ENCODE peak calls at places on chromosomes 1 and 21, in seven cellular contexts. Y, L, V, C, R, U and O are unnamed samples.

GRCh38 chr1:26190373-26190987 is at the start of gene CATSPER4:
- DNase-seq in Y (no peak), L (no peak), V (no peak), C (no peak), R (no peak), U (no peak), O (no peak)

GRCh38 chr1:230400007-230400344 is 26.2 kb downstream of the PGBD5 start:
- DNase-seq in Y (no peak), L (no peak), V (no peak), C (no peak), R (no peak), U (no peak), O (no peak)

GRCh38 chr1:241208910-241209414 is 148.0 kb downstream of the RGS7 start:
- DNase-seq in Y (no peak), L (no peak), V (no peak), C (no peak), R (no peak), U (no peak), O (no peak)

GRCh38 chr1:231584117-231584516 is 42.5 kb upstream of the DISC1 start:
- DNase-seq in Y (no peak), L (no peak), V (peak; percentile 31), C (peak; percentile 6), R (no peak), U (no peak), O (peak; percentile 50)

GRCh38 chr1:228853637-228854036 is 118.4 kb downstream of the RHOU start:
- DNase-seq in Y (no peak), L (no peak), V (no peak), C (no peak), R (no peak), U (no peak), O (no peak)

GRCh38 chr1:153774036-153774435 is 1.2 kb upstream of the SLC27A3 start:
- DNase-seq in Y (no peak), L (no peak), V (no peak), C (no peak), R (no peak), U (no peak), O (no peak)

GRCh38 chr1:167439301-167439988 is 78.9 kb downstream of the CD247 start:
- DNase-seq in Y (no peak), L (no peak), V (no peak), C (peak; percentile 71), R (no peak), U (peak; percentile 41), O (peak; percentile 63)

GRCh38 chr1:152836881-152837280 is 5.8 kb upstream of the LCE6A start:
- DNase-seq in Y (no peak), L (no peak), V (no peak), C (no peak), R (no peak), U (no peak), O (no peak)

GRCh38 chr1:74771913-74772515 is 39.1 kb downstream of the TYW3 start:
- DNase-seq in Y (no peak), L (no peak), V (peak; percentile 27), C (peak; percentile 27), R (peak; percentile 50), U (no peak), O (peak; percentile 6)
- TF ChIP-seq CTCF in Y (peak; percentile 52), L (peak; percentile 81), V (peak; percentile 57), C (peak; percentile 69), R (peak; percentile 64), U (peak; percentile 74), O (peak; percentile 62)

GRCh38 chr1:161159087-161159914 is at the start of gene USP21:
- DNase-seq in Y (peak; percentile 92), L (peak; percentile 88), V (peak; percentile 94), C (peak; percentile 95), R (peak; percentile 67), U (peak; percentile 95), O (peak; percentile 97)

GRCh38 chr1:161158316-161159016 is 834 bp upstream of the USP21 start:
- DNase-seq in Y (no peak), L (no peak), V (no peak), C (no peak), R (no peak), U (no peak), O (no peak)

GRCh38 chr1:161160763-161161162 is 1.5 kb downstream of the USP21 start:
- DNase-seq in Y (no peak), L (no peak), V (no peak), C (no peak), R (no peak), U (no peak), O (no peak)

GRCh38 chr1:161159915-161160248 is 582 bp downstream of the USP21 start:
- DNase-seq in Y (no peak), L (no peak), V (no peak), C (no peak), R (no peak), U (no peak), O (no peak)

GRCh38 chr1:161157867-161158266 is 1.4 kb upstream of the USP21 start:
- DNase-seq in Y (no peak), L (no peak), V (no peak), C (no peak), R (no peak), U (no peak), O (no peak)
- TF ChIP-seq CTCF in Y (no peak), L (no peak), V (no peak), C (no peak), R (no peak), U (no peak), O (no peak)

GRCh38 chr21:16608209-16608830 is 878.5 kb downstream of the USP25 start:
- DNase-seq in Y (no peak), L (no peak), V (no peak), C (no peak), R (no peak), U (no peak), O (no peak)
- TF ChIP-seq CTCF in Y (no peak), L (no peak), V (no peak), C (no peak), R (no peak), U (no peak), O (no peak)

DNA sequence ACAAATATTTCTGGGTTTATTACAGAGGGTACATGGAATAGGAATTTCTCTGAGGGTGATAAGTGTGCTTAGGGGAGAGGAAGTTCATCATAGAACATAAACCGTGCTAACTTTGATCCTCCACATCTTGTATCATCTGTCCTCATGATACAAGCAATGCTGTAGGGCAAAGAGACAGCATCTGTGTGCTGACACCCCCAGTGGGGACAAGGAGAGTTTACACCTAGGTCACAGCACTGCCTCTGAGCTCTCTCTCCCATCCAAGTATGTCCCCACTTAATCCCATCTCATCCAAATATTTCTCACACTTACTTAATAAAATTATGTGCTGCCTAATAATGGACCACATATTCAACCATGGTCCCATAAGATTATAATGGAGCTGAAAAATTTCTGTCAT is 4.3 kb upstream of the TEDDM1 start:
- DNase-seq in Y (no peak), L (no peak), V (no peak), C (no peak), R (no peak), U (no peak), O (no peak)
- TF ChIP-seq CTCF in Y (no peak), L (no peak), V (no peak), C (no peak), R (no peak), U (no peak), O (peak; percentile 17)